ENCODE peak calls at places on chromosomes 16 and 17, in eight cellular contexts. T is foreskin fibroblast; F is RWPE1; C is GM23248; L is sciatic nerve; E is Calu3; V is effector CD4-positive, alpha-beta T cell; G is cerebellar nuclear complex. K is an unnamed sample.

GRCh38 chr17:67982034-67982640 is 14.1 kb downstream of the C17orf58 start:
- DNase-seq in F (no peak), T (no peak), L (no peak), G (no peak), E (no peak), C (no peak), V (no peak), K (no peak)

GRCh38 chr17:76546556-76547182 is 6.8 kb downstream of the PRCD start:
- DNase-seq in L (no peak), E (no peak), C (peak), G (no peak), T (peak), F (peak), V (no peak), K (no peak)

GRCh38 chr16:986925-987581 is 5.5 kb downstream of the SOX8 start:
- DNase-seq in C (no peak), G (no peak), T (no peak), V (no peak), E (peak), F (no peak), L (no peak), K (no peak)

GRCh38 chr16:56491657-56492261 is 28.1 kb downstream of the BBS2 start:
- DNase-seq in E (no peak), L (no peak), V (no peak), T (no peak), F (no peak), G (no peak), C (no peak), K (no peak)

GRCh38 chr16:17766012-17766411 is 295.3 kb upstream of the XYLT1 start:
- DNase-seq in C (no peak), L (no peak), F (no peak), V (no peak), G (no peak), E (no peak), T (no peak), K (no peak)

GRCh38 chr17:75325827-75326586 is 36.8 kb upstream of the SLC25A19 start:
- DNase-seq in V (no peak), F (no peak), C (peak), L (no peak), E (no peak), G (no peak), T (peak), K (no peak)

GRCh38 chr17:27354051-27354490 is 60.2 kb downstream of the WSB1 start:
- DNase-seq in C (no peak), V (no peak), T (no peak), L (no peak), E (no peak), F (no peak), G (no peak), K (no peak)

GRCh38 chr17:82399601-82400101 is 18.5 kb upstream of the HEXD start:
- DNase-seq in T (peak), C (no peak), V (no peak), G (no peak), E (no peak), L (no peak), F (no peak), K (no peak)

GRCh38 chr17:45939398-45939797 is 45.0 kb downstream of the MAPT start:
- DNase-seq in C (no peak), F (no peak), L (no peak), E (no peak), G (no peak), V (no peak), T (no peak), K (no peak)

GRCh38 chr17:74686761-74687160 is 26.0 kb downstream of the CD300LF start:
- DNase-seq in L (no peak), T (no peak), G (no peak), E (no peak), C (no peak), V (no peak), F (no peak), K (no peak)

K was measured in coronary artery.